ENCODE peak calls at places on chromosomes 12 and 14, in eight cellular contexts. V is GM06990; P is AG04449; W is activated naive CD8-positive, alpha-beta T cell treated with anti-CD3 and anti-CD28 coated beads for 36 hours; O is nephron progenitor cell; L is OCI-LY7; Y is hepatic stellate cell; N is fibroblast of lung. A is an unnamed sample.

GRCh38 chr14:96001866-96002510 is 37.2 kb upstream of the C14orf132 start:
- DNase-seq in V (no peak), P (no peak), W (no peak), O (peak; percentile 19), L (no peak), Y (peak; percentile 16), N (peak; percentile 5), A (peak; percentile 53)

GRCh38 chr12:25590021-25590721 is 37.1 kb upstream of the LMNTD1 start:
- DNase-seq in V (no peak), P (no peak), W (peak; percentile 42), O (no peak), L (no peak), Y (no peak), N (no peak), A (no peak)

GRCh38 chr14:69535230-69535848 is 39.3 kb downstream of the CCDC177 start:
- DNase-seq in V (no peak), P (no peak), W (no peak), O (peak; percentile 67), L (no peak), Y (peak; percentile 77), N (peak; percentile 65), A (peak; percentile 62)

GRCh38 chr12:121800694-121801600 is 2.9 kb upstream of the SETD1B start:
- DNase-seq in V (peak; percentile 74), P (no peak), W (peak; percentile 75), O (peak; percentile 59), L (peak; percentile 66), Y (peak; percentile 82), N (peak; percentile 86), A (peak; percentile 91)

GRCh38 chr14:98200621-98201020 is 1071.4 kb downstream of the BCL11B start:
- DNase-seq in V (no peak), P (no peak), W (no peak), O (peak; percentile 34), L (no peak), Y (no peak), N (no peak), A (no peak)

GRCh38 chr12:55935742-55936151 is 4.8 kb downstream of the DGKA start:
- DNase-seq in V (no peak), P (no peak), W (peak; percentile 45), O (no peak), L (no peak), Y (peak; percentile 31), N (no peak), A (no peak)

GRCh38 chr12:91099836-91100235 is 11.5 kb downstream of the LUM start:
- DNase-seq in V (no peak), P (no peak), W (no peak), O (no peak), L (no peak), Y (no peak), N (no peak), A (no peak)

GRCh38 chr12:96338852-96339478 is 61.3 kb downstream of the CDK17 start:
- DNase-seq in V (no peak), P (no peak), W (no peak), O (no peak), L (no peak), Y (no peak), N (no peak), A (no peak)

GRCh38 chr14:23068792-23069412 is 11.6 kb upstream of the CDH24 start:
- DNase-seq in V (no peak), P (peak; percentile 61), W (peak; percentile 66), O (peak; percentile 82), L (peak; percentile 87), Y (peak; percentile 89), N (peak; percentile 95), A (peak; percentile 93)

GRCh38 chr14:65098586-65098985 is 3.7 kb downstream of the MAX start:
- DNase-seq in V (no peak), P (no peak), W (no peak), O (no peak), L (peak; percentile 60), Y (no peak), N (peak; percentile 60), A (peak; percentile 38)

GRCh38 chr12:42967850-42968249 is 378.3 kb upstream of the PRICKLE1 start:
- DNase-seq in V (no peak), P (no peak), W (no peak), O (no peak), L (no peak), Y (no peak), N (no peak), A (no peak)

A was measured in EH.